ENCODE peak calls at places on chromosomes 13 and 19, in four cellular contexts. One of them, this sample, is unnamed.

GRCh38 chr13:33520480-33520839 is 234.9 kb upstream of the STARD13 start:
- DNase-seq in psoas muscle: no peak
- DNase-seq in BE2C: no peak
- DNase-seq in neural progenitor cell: no peak
- DNase-seq in this sample: no peak

GRCh38 chr19:17311455-17312248 is 2.3 kb downstream of the DDA1 start:
- DNase-seq in psoas muscle: no peak
- DNase-seq in BE2C: no peak
- DNase-seq in neural progenitor cell: no peak
- DNase-seq in this sample: no peak

GRCh38 chr19:2603320-2603719 is 99.2 kb downstream of the GNG7 start:
- DNase-seq in psoas muscle: peak; percentile 73
- DNase-seq in BE2C: no peak
- DNase-seq in neural progenitor cell: peak; percentile 58
- DNase-seq in this sample: no peak

GRCh38 chr13:75120071-75120470 is 361.9 kb downstream of the TBC1D4 start:
- DNase-seq in psoas muscle: no peak
- DNase-seq in BE2C: no peak
- DNase-seq in neural progenitor cell: no peak
- DNase-seq in this sample: no peak

GRCh38 chr13:40983269-40983668 is 35.8 kb downstream of the ELF1 start:
- DNase-seq in psoas muscle: no peak
- DNase-seq in BE2C: no peak
- DNase-seq in neural progenitor cell: no peak
- DNase-seq in this sample: no peak

GRCh38 chr19:47614559-47614958 is 5.6 kb downstream of the BICRA start:
- DNase-seq in psoas muscle: no peak
- DNase-seq in BE2C: no peak
- DNase-seq in neural progenitor cell: no peak
- DNase-seq in this sample: no peak

GRCh38 chr19:2546128-2547032 is 70.5 kb downstream of the GADD45B start:
- DNase-seq in psoas muscle: peak; percentile 89
- DNase-seq in BE2C: no peak
- DNase-seq in neural progenitor cell: peak; percentile 90
- DNase-seq in this sample: peak; percentile 88

GRCh38 chr13:98557934-98558630 is 18.8 kb downstream of the STK24 start:
- DNase-seq in psoas muscle: no peak
- DNase-seq in BE2C: no peak
- DNase-seq in neural progenitor cell: no peak
- DNase-seq in this sample: no peak

GRCh38 chr19:41335467-41335866 is 18.3 kb downstream of the TGFB1 start:
- DNase-seq in psoas muscle: no peak
- DNase-seq in BE2C: no peak
- DNase-seq in neural progenitor cell: no peak
- DNase-seq in this sample: no peak
- H3K36me3 ChIP-seq in psoas muscle: no peaks in the 10 kb centered on the region
- H3K36me3 ChIP-seq in BE2C: peaks cover 3% of the 10 kb centered on the region
- H3K36me3 ChIP-seq in neural progenitor cell: no peaks in the 10 kb centered on the region
- H3K36me3 ChIP-seq in this sample: no peaks in the 10 kb centered on the region

GRCh38 chr19:325173-325936 is 19.2 kb downstream of the MIER2 start:
- DNase-seq in psoas muscle: no peak
- DNase-seq in BE2C: no peak
- DNase-seq in neural progenitor cell: no peak
- DNase-seq in this sample: peak; percentile 70
- H3K36me3 ChIP-seq in psoas muscle: peaks cover 4% of the 10 kb centered on the region
- H3K36me3 ChIP-seq in BE2C: peaks cover 65% of the 10 kb centered on the region
- H3K36me3 ChIP-seq in neural progenitor cell: peaks cover 19% of the 10 kb centered on the region
- H3K36me3 ChIP-seq in this sample: peaks cover 91% of the 10 kb centered on the region

GRCh38 chr13:27271572-27272096 is 1.0 kb downstream of the RASL11A start:
- DNase-seq in psoas muscle: no peak
- DNase-seq in BE2C: no peak
- DNase-seq in neural progenitor cell: no peak
- DNase-seq in this sample: no peak
- H3K36me3 ChIP-seq in psoas muscle: no peaks in the 10 kb centered on the region
- H3K36me3 ChIP-seq in BE2C: no peaks in the 10 kb centered on the region
- H3K36me3 ChIP-seq in neural progenitor cell: no peaks in the 10 kb centered on the region
- H3K36me3 ChIP-seq in this sample: no peaks in the 10 kb centered on the region

DNA sequence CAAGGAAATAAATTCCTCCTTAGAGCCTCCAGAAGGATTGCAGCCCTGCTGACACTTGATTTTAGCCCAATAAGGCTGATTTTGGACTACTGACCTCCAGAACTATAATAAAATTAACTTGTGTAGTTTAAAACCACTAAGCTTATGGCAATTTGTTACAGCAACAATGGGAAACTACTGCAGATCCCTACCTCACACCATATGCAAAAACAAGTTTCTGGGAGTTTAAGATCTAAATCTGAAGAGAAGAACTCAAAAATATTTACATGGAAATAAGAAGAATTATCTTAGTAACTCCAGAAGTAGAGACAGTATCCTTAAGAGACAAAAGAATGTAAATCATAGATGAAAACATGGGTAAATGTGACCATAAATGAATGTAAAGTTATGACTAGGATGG is 5.9 kb downstream of the ZNF575 start:
- DNase-seq in psoas muscle: no peak
- DNase-seq in BE2C: no peak
- DNase-seq in neural progenitor cell: no peak
- DNase-seq in this sample: no peak
- H3K36me3 ChIP-seq in psoas muscle: no peaks in the 10 kb centered on the region
- H3K36me3 ChIP-seq in BE2C: peaks cover 37% of the 10 kb centered on the region
- H3K36me3 ChIP-seq in neural progenitor cell: peaks cover 13% of the 10 kb centered on the region
- H3K36me3 ChIP-seq in this sample: no peaks in the 10 kb centered on the region

GRCh38 chr19:10317857-10318462 is 2.1 kb upstream of the FDX2 start:
- DNase-seq in psoas muscle: no peak
- DNase-seq in BE2C: no peak
- DNase-seq in neural progenitor cell: no peak
- DNase-seq in this sample: no peak
- H3K36me3 ChIP-seq in psoas muscle: peaks cover under 1% of the 10 kb centered on the region
- H3K36me3 ChIP-seq in BE2C: peaks cover 55% of the 10 kb centered on the region
- H3K36me3 ChIP-seq in neural progenitor cell: no peaks in the 10 kb centered on the region
- H3K36me3 ChIP-seq in this sample: peaks cover 70% of the 10 kb centered on the region